ENCODE peak calls at places on chromosomes 6 and 20, in four cellular contexts. U is activated T-helper 1 cell treated with anti-CD3 and anti-CD28 coated beads, Interleukin-2, amount 50 U/mL, for 16 hours; L is DMS79; K is CD4-positive, alpha-beta memory T cell. C is an unnamed sample.

GRCh38 chr6:155628315-155628714 is 172.7 kb upstream of the NOX3 start:
- DNase-seq in K (no peak), L (no peak), U (peak), C (no peak)

GRCh38 chr6:5513393-5513792 is 252.1 kb downstream of the FARS2 start:
- DNase-seq in K (no peak), U (no peak), L (no peak), C (no peak)

GRCh38 chr20:22438926-22439325 is 145.4 kb downstream of the FOXA2 start:
- DNase-seq in L (no peak), K (no peak), U (no peak), C (no peak)

GRCh38 chr20:47413189-47413588 is 56.7 kb upstream of the ZMYND8 start:
- DNase-seq in L (no peak), U (no peak), K (no peak), C (no peak)

GRCh38 chr20:45010399-45010828 is 44.1 kb downstream of the STK4 start:
- DNase-seq in U (no peak), K (no peak), L (no peak), C (no peak)

GRCh38 chr20:3156811-3157619 is 2.6 kb downstream of the FASTKD5 start:
- DNase-seq in U (no peak), K (peak), L (no peak), C (no peak)

GRCh38 chr6:184161-184695 is 108.1 kb upstream of the DUSP22 start:
- DNase-seq in U (no peak), K (no peak), L (no peak), C (no peak)

GRCh38 chr6:31794866-31795615 is 511 bp downstream of the VARS1 start:
- DNase-seq in K (no peak), L (no peak), U (no peak), C (no peak)

GRCh38 chr6:25050356-25050755 is 114.6 kb upstream of the RIPOR2 start:
- DNase-seq in U (peak), K (peak), L (peak), C (no peak)

GRCh38 chr6:1390805-1391511 is 1.6 kb downstream of the FOXF2 start:
- DNase-seq in U (no peak), L (no peak), K (no peak), C (no peak)

GRCh38 chr20:60073086-60073485 is 114.9 kb downstream of the CDH26 start:
- DNase-seq in L (no peak), K (no peak), U (no peak), C (no peak)

GRCh38 chr6:4637691-4638433 is 138.3 kb upstream of the CDYL start:
- DNase-seq in U (no peak), K (no peak), L (no peak), C (no peak)

GRCh38 chr6:41294463-41294862 is 8.0 kb upstream of the TREM1 start:
- DNase-seq in L (no peak), K (no peak), U (no peak), C (no peak)

GRCh38 chr6:131282417-131282816 is 147.2 kb downstream of the AKAP7 start:
- DNase-seq in L (no peak), K (no peak), U (no peak), C (no peak)

GRCh38 chr20:3092611-3093379 is 8.3 kb upstream of the AVP start:
- DNase-seq in L (no peak), K (peak), U (no peak), C (no peak)

GRCh38 chr6:40894962-40895799 is 143.8 kb downstream of the UNC5CL start:
- DNase-seq in K (no peak), U (no peak), L (no peak), C (peak)

GRCh38 chr6:24929255-24929654 is 6.5 kb downstream of the RIPOR2 start:
- DNase-seq in U (no peak), K (no peak), L (no peak), C (no peak)

GRCh38 chr6:30744054-30744805 is at the start of gene IER3:
- DNase-seq in K (peak), L (peak), U (peak), C (peak)

GRCh38 chr20:62446398-62446985 is 19.2 kb upstream of the RBBP8NL start:
- DNase-seq in L (no peak), U (no peak), K (no peak), C (no peak)

GRCh38 chr20:52033313-52033712 is 158.3 kb downstream of the ZFP64 start:
- DNase-seq in U (no peak), L (no peak), K (no peak), C (no peak)

GRCh38 chr6:23244300-23244699 is 674.9 kb downstream of the HDGFL1 start:
- DNase-seq in U (no peak), K (no peak), L (no peak), C (no peak)

GRCh38 chr20:50242863-50243609 is 52.4 kb downstream of the CEBPB start:
- DNase-seq in K (no peak), U (no peak), L (no peak), C (peak)

GRCh38 chr6:2669067-2669710 is 81.5 kb downstream of the MYLK4 start:
- DNase-seq in K (no peak), L (no peak), U (no peak), C (no peak)

GRCh38 chr6:39794231-39794630 is 2.1 kb downstream of the DAAM2 start:
- DNase-seq in K (no peak), L (no peak), U (no peak), C (no peak)

GRCh38 chr20:36624925-36625324 is 19.3 kb downstream of the RAB5IF start:
- DNase-seq in L (no peak), U (no peak), K (no peak), C (no peak)

GRCh38 chr20:57476641-57477461 is 48.1 kb downstream of the CTCFL start:
- DNase-seq in L (no peak), U (no peak), K (no peak), C (no peak)

GRCh38 chr6:3438190-3439167 is 18.4 kb downstream of the SLC22A23 start:
- DNase-seq in U (no peak), L (no peak), K (no peak), C (no peak)

GRCh38 chr6:85005494-85005893 is 241.1 kb upstream of the TBX18 start:
- DNase-seq in L (no peak), U (no peak), K (no peak), C (no peak)

GRCh38 chr6:132669690-132670291 is 10.8 kb upstream of the TAAR1 start:
- DNase-seq in K (peak), U (no peak), L (no peak), C (no peak)

GRCh38 chr6:137112067-137112355 is 61.4 kb downstream of the IL22RA2 start:
- DNase-seq in L (no peak), U (no peak), K (no peak), C (no peak)

GRCh38 chr20:37943501-37944455 is 40.9 kb downstream of the VSTM2L start:
- DNase-seq in L (no peak), K (no peak), U (no peak), C (no peak)

GRCh38 chr6:107550241-107550840 is 60.4 kb downstream of the SOBP start:
- DNase-seq in L (no peak), U (no peak), K (no peak), C (no peak)

GRCh38 chr20:19603390-19603753 is 154.7 kb upstream of the RIN2 start:
- DNase-seq in K (no peak), L (peak), U (no peak), C (no peak)

GRCh38 chr6:38193486-38194281 is 374.2 kb downstream of the ZFAND3 start:
- DNase-seq in L (no peak), U (no peak), K (no peak), C (no peak)

GRCh38 chr6:131682427-131682826 is 18.8 kb downstream of the OR2A4 start:
- DNase-seq in K (no peak), U (no peak), L (no peak), C (no peak)

GRCh38 chr6:151681426-151682059 is 125.9 kb upstream of the ESR1 start:
- DNase-seq in L (no peak), U (no peak), K (no peak), C (peak)